ENCODE peak calls at places on chromosomes 13 and 19, in nine cellular contexts. G, X, A, B, Y, K, D, L and T are unnamed samples.

GRCh38 chr19:41311072-41311471 is 1.1 kb downstream of the CCDC97 start:
- DNase-seq in K (no peak), A (no peak), D (no peak), X (no peak), L (peak), Y (no peak), G (no peak), B (no peak), T (no peak)

GRCh38 chr13:50344717-50345116 is 329.5 kb downstream of the KCNRG start:
- DNase-seq in G (no peak), X (no peak), A (no peak), Y (no peak), D (no peak), L (peak), B (no peak), K (no peak), T (no peak)

GRCh38 chr13:59906413-59907027 is 257.2 kb downstream of the DIAPH3 start:
- DNase-seq in A (peak), D (peak), L (peak), Y (no peak), K (no peak), X (no peak), B (no peak), G (no peak), T (peak)

GRCh38 chr19:45752639-45753038 is 16.4 kb downstream of the SIX5 start:
- DNase-seq in B (no peak), L (peak), Y (no peak), A (no peak), K (no peak), X (no peak), D (no peak), G (no peak), T (no peak)

GRCh38 chr13:43102304-43102703 is 78.9 kb downstream of the DNAJC15 start:
- DNase-seq in K (no peak), B (no peak), G (no peak), Y (no peak), A (no peak), L (no peak), D (no peak), X (no peak), T (no peak)

GRCh38 chr13:53272873-53273272 is 244.3 kb downstream of the OLFM4 start:
- DNase-seq in D (no peak), K (no peak), B (no peak), A (no peak), Y (no peak), G (no peak), X (no peak), L (no peak), T (no peak)

GRCh38 chr13:103762523-103762922 is 696.3 kb upstream of the SLC10A2 start:
- DNase-seq in K (no peak), X (no peak), B (no peak), L (no peak), Y (no peak), G (no peak), A (no peak), D (no peak), T (no peak)

GRCh38 chr13:33744589-33745369 is 73.2 kb upstream of the RFC3 start:
- DNase-seq in X (no peak), A (no peak), B (peak), G (no peak), K (no peak), Y (peak), L (no peak), D (no peak), T (no peak)

GRCh38 chr13:59112375-59112774 is 1051.4 kb downstream of the DIAPH3 start:
- DNase-seq in D (peak), K (peak), Y (no peak), L (peak), B (no peak), X (no peak), A (peak), G (no peak), T (no peak)

GRCh38 chr19:5948697-5949564 is 29.0 kb downstream of the RANBP3 start:
- DNase-seq in D (peak), B (no peak), X (no peak), K (no peak), L (no peak), G (no peak), A (no peak), Y (no peak), T (no peak)

GRCh38 chr13:90709329-90709728 is 638.2 kb upstream of the MIR17HG start:
- DNase-seq in X (no peak), D (no peak), Y (no peak), G (no peak), A (no peak), K (no peak), B (no peak), L (no peak), T (no peak)

GRCh38 chr13:112105244-112105681 is 38.3 kb downstream of the SOX1 start:
- DNase-seq in Y (no peak), K (no peak), L (no peak), B (no peak), X (no peak), A (no peak), G (no peak), D (no peak), T (no peak)

GRCh38 chr13:74338341-74338740 is 204.1 kb upstream of the KLF12 start:
- DNase-seq in A (no peak), B (no peak), X (no peak), L (no peak), G (no peak), D (no peak), K (no peak), Y (no peak), T (no peak)

GRCh38 chr19:35805518-35806102 is 7.0 kb downstream of the PRODH2 start:
- DNase-seq in X (no peak), B (no peak), G (no peak), A (no peak), Y (no peak), L (no peak), K (no peak), D (no peak), T (no peak)

GRCh38 chr13:45333973-45334922 is 6.7 kb downstream of the TPT1 start:
- DNase-seq in G (no peak), Y (no peak), D (peak), X (no peak), K (no peak), B (no peak), L (no peak), A (no peak), T (no peak)

GRCh38 chr19:47363758-47364529 is 14.8 kb downstream of the DHX34 start:
- DNase-seq in K (peak), B (no peak), A (no peak), Y (no peak), D (peak), G (no peak), X (peak), L (peak), T (peak)

GRCh38 chr19:45049073-45049736 is 10.4 kb downstream of the CLASRP start:
- DNase-seq in B (peak), K (no peak), X (no peak), Y (no peak), D (peak), L (peak), A (no peak), G (no peak), T (no peak)

GRCh38 chr13:76216729-76217128 is 580.6 kb downstream of the LMO7 start:
- DNase-seq in A (no peak), D (no peak), B (no peak), K (peak), Y (no peak), X (no peak), G (no peak), L (no peak), T (no peak)

GRCh38 chr19:47631681-47632446 is 22.9 kb downstream of the BICRA start:
- DNase-seq in X (no peak), G (no peak), A (no peak), B (no peak), Y (no peak), L (no peak), D (no peak), K (no peak), T (no peak)

GRCh38 chr19:4557186-4557970 is 2.1 kb downstream of the SEMA6B start:
- DNase-seq in Y (no peak), B (no peak), G (no peak), X (no peak), D (no peak), L (no peak), K (no peak), A (no peak), T (no peak)

GRCh38 chr13:28819046-28819747 is 942 bp upstream of the MTUS2 start:
- DNase-seq in D (peak), G (no peak), L (peak), B (peak), X (no peak), Y (no peak), K (no peak), A (peak), T (no peak)

GRCh38 chr19:2168619-2169424 is 5.1 kb downstream of the DOT1L start:
- DNase-seq in Y (peak), B (peak), G (no peak), L (peak), X (peak), D (peak), K (peak), A (peak), T (peak)

GRCh38 chr19:4584670-4585460 is 25.4 kb upstream of the SEMA6B start:
- DNase-seq in B (no peak), Y (no peak), K (no peak), G (no peak), A (no peak), D (no peak), X (no peak), L (no peak), T (no peak)

GRCh38 chr13:51223284-51224270 is 1.4 kb downstream of the FAM124A start:
- DNase-seq in B (no peak), D (no peak), A (no peak), L (no peak), G (no peak), Y (no peak), K (no peak), X (no peak), T (no peak)

GRCh38 chr13:68176486-68176885 is 946.4 kb upstream of the PCDH9 start:
- DNase-seq in X (no peak), B (no peak), L (peak), A (peak), Y (no peak), G (no peak), D (peak), K (peak), T (no peak)